ENCODE peak calls at places on chromosomes 3 and 15, in seven cellular contexts. L is H9, P is neuronal stem cell, A is IMR-90, J is mesenchymal stem cell, U is H1, F is trophoblast cell. G is an unnamed sample.

GRCh38 chr15:33125883-33126535 is 68.5 kb downstream of the FMN1 start:
- DNase-seq in A (no peak), U (no peak), J (no peak), L (no peak), F (no peak), P (no peak), G (peak)

GRCh38 chr3:126472277-126473006 is 3.2 kb downstream of the ZXDC start:
- DNase-seq in F (peak), U (no peak), A (peak), J (peak), P (no peak), L (no peak), G (peak)

GRCh38 chr3:42819351-42819965 is 10.2 kb downstream of the ACKR2 start:
- DNase-seq in P (no peak), F (no peak), U (no peak), A (no peak), L (peak), J (no peak), G (peak)

GRCh38 chr3:154022603-154023002 is 98.6 kb upstream of the ARHGEF26 start:
- DNase-seq in U (no peak), P (no peak), A (no peak), L (no peak), J (no peak), F (no peak), G (no peak)

GRCh38 chr15:99006904-99007495 is 592 bp downstream of the PGPEP1L start:
- DNase-seq in F (no peak), L (no peak), U (no peak), P (no peak), J (no peak), A (no peak), G (no peak)

GRCh38 chr15:45169608-45170480 is 17.9 kb downstream of the SHF start:
- DNase-seq in P (no peak), F (no peak), L (peak), A (no peak), J (no peak), U (no peak), G (no peak)

GRCh38 chr3:44584646-44585501 is at the start of gene ZNF660:
- DNase-seq in U (peak), P (peak), J (peak), L (peak), A (peak), F (no peak), G (peak)

GRCh38 chr15:63908986-63909385 is 75.2 kb upstream of the HERC1 start:
- DNase-seq in P (no peak), J (no peak), A (peak), F (no peak), L (no peak), U (no peak), G (no peak)

GRCh38 chr15:66424963-66425612 is 38.4 kb downstream of the MAP2K1 start:
- DNase-seq in J (no peak), P (no peak), A (no peak), L (no peak), U (no peak), F (no peak), G (no peak)

GRCh38 chr15:28942046-28942445 is 56.3 kb downstream of the APBA2 start:
- DNase-seq in F (no peak), P (no peak), U (no peak), J (no peak), A (no peak), L (peak), G (no peak)

GRCh38 chr3:175431396-175431795 is 572.3 kb downstream of the NAALADL2 start:
- DNase-seq in L (no peak), U (no peak), J (no peak), P (no peak), F (no peak), A (peak), G (no peak)

GRCh38 chr3:155572085-155572484 is 172.8 kb downstream of the PLCH1 start:
- DNase-seq in P (no peak), F (no peak), A (no peak), U (no peak), L (no peak), J (peak), G (no peak)

GRCh38 chr3:58116161-58116955 is 94.4 kb downstream of the DNASE1L3 start:
- DNase-seq in P (no peak), L (no peak), U (no peak), A (no peak), J (no peak), F (no peak), G (no peak)

GRCh38 chr3:187799942-187800637 is 54.8 kb upstream of the BCL6 start:
- DNase-seq in L (no peak), P (no peak), A (peak), F (no peak), U (no peak), J (no peak), G (no peak)

GRCh38 chr3:52827866-52828376 is 2.6 kb downstream of the ITIH4 start:
- DNase-seq in U (no peak), P (no peak), F (no peak), J (no peak), A (no peak), L (no peak), G (peak)

GRCh38 chr15:35089556-35089955 is 4.5 kb upstream of the NANOGP8 start:
- DNase-seq in A (peak), U (no peak), J (no peak), P (no peak), F (no peak), L (no peak), G (no peak)
- H3K23ac ChIP-seq in A (no peak), U (no peak), J (no peak), P (no peak), F (no peak), L (no peak), G (no peak)

GRCh38 chr15:81161851-81162250 is 27.8 kb downstream of the CFAP161 start:
- DNase-seq in F (no peak), A (no peak), P (no peak), J (no peak), U (no peak), L (no peak), G (no peak)
- H4K8ac ChIP-seq in F (no peak), A (peak), P (no peak), J (no peak), U (no peak), L (no peak), G (no peak)

GRCh38 chr15:38074029-38074428 is 139.6 kb downstream of the TMCO5A start:
- DNase-seq in P (no peak), F (no peak), J (peak), A (no peak), U (no peak), L (no peak), G (no peak)
- H3K27ac ChIP-seq in P (peak), F (no peak), J (peak), A (no peak), U (no peak), L (no peak), G (no peak)

DNA sequence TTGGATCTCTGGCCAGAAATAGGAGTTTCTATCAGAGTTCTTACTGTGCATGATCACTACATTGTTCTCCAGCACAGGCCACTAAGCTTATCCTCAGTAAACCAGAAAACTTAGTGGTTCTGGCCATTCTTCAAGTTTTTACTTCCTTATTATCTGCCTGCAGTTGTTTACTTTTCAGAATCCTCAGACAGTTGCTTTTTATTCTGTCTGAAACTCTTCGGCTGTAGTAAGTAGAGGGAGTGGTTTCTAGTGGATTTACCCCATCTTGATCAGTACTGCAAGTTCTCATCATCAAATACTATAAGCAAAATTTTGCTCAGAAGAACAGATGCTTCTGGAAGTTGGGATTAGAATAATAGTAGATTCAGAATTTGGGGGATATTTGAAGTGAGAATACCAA is 193.0 kb upstream of the RARB start:
- DNase-seq in U (no peak), P (no peak), J (peak), F (no peak), L (no peak), A (no peak), G (no peak)
- H3K23ac ChIP-seq in U (no peak), P (no peak), J (no peak), F (no peak), L (no peak), A (no peak), G (no peak)

GRCh38 chr3:176514297-176514696 is 683.0 kb downstream of the TBL1XR1 start:
- DNase-seq in A (peak), J (peak), F (peak), P (peak), U (peak), L (peak), G (peak)

GRCh38 chr3:176505878-176506621 is 691.2 kb downstream of the TBL1XR1 start:
- DNase-seq in L (peak), P (no peak), A (no peak), U (peak), F (no peak), J (no peak), G (peak)

GRCh38 chr3:176512037-176512436 is 685.2 kb downstream of the TBL1XR1 start:
- DNase-seq in A (no peak), J (no peak), U (no peak), F (no peak), P (no peak), L (no peak), G (no peak)

GRCh38 chr3:176513604-176514003 is 683.7 kb downstream of the TBL1XR1 start:
- DNase-seq in F (no peak), A (no peak), J (peak), L (no peak), P (peak), U (no peak), G (peak)

DNA sequence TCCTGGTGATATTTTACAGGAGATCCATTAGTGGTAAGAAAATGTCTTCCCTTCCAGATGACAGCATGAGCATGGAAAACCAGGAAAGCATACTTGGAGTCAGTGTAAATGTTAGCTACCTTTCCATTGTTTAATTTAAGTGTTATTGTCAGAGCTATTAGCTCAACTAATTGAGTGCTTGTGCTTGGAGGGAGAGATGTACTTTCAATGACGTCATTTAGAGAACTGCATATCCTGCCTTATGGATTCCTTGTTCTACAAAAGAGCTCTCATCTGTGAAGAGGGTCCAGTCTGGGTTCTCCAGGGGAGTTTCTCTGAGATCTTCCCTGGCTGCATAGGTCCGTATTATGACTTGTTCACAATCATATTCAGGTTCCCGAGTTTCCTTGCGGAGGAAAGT is 687.2 kb downstream of the TBL1XR1 start:
- DNase-seq in F (no peak), P (no peak), L (no peak), A (no peak), U (no peak), J (no peak), G (no peak)
- H4K8ac ChIP-seq in F (no peak), P (no peak), L (no peak), A (no peak), U (no peak), J (no peak), G (no peak)

G was measured in mesendoderm.